ENCODE peak calls at places on chromosome X, in eight cellular contexts. F is A549, H is lower lobe of right lung, V is NB4, T is fibroblast of lung, R is heart right ventricle, O is IMR-90, Y is gastrocnemius medialis. P is an unnamed sample.

GRCh38 chrX:3271485-3272186 is 74.8 kb downstream of the MXRA5 start:
- DNase-seq in T (peak), R (no peak), H (no peak), V (no peak), Y (no peak), F (peak), O (peak), P (peak)

GRCh38 chrX:148043456-148043855 is 62.3 kb downstream of the FMR1NB start:
- DNase-seq in T (peak), Y (no peak), O (peak), V (peak), H (no peak), F (no peak), R (no peak), P (peak)

GRCh38 chrX:71282514-71283408 is 674 bp upstream of the NONO start:
- DNase-seq in O (peak), F (peak), V (no peak), T (no peak), Y (no peak), R (no peak), H (no peak), P (peak)

GRCh38 chrX:12949927-12950656 is 24.8 kb upstream of the TMSB4X start:
- DNase-seq in H (peak), T (peak), Y (peak), O (peak), F (no peak), R (peak), V (peak), P (peak)

GRCh38 chrX:87896057-87896456 is 378.5 kb downstream of the KLHL4 start:
- DNase-seq in V (no peak), F (no peak), T (no peak), O (no peak), H (no peak), Y (no peak), R (no peak), P (no peak)

GRCh38 chrX:151753313-151754041 is 18.9 kb downstream of the CNGA2 start:
- DNase-seq in V (peak), O (peak), R (peak), T (peak), F (peak), H (peak), Y (peak), P (peak)

GRCh38 chrX:31658360-31658759 is 586.5 kb upstream of the FTHL17 start:
- DNase-seq in T (peak), V (peak), R (no peak), O (peak), Y (no peak), F (peak), H (no peak), P (peak)

GRCh38 chrX:110414273-110414672 is 55.6 kb downstream of the RTL9 start:
- DNase-seq in O (no peak), Y (no peak), F (no peak), R (no peak), V (no peak), H (no peak), T (no peak), P (no peak)

GRCh38 chrX:12423346-12423745 is 285.1 kb downstream of the FRMPD4 start:
- DNase-seq in H (no peak), R (no peak), T (no peak), O (no peak), V (no peak), F (no peak), Y (no peak), P (no peak)

GRCh38 chrX:110146521-110146920 is 143.6 kb downstream of the TMEM164 start:
- DNase-seq in H (no peak), Y (no peak), R (peak), O (peak), V (peak), T (peak), F (peak), P (peak)

GRCh38 chrX:73851014-73852009 is 288.3 kb downstream of the CHIC1 start:
- DNase-seq in H (no peak), Y (no peak), R (no peak), F (no peak), T (no peak), O (peak), V (no peak), P (no peak)

GRCh38 chrX:19094654-19095053 is 27.6 kb downstream of the ADGRG2 start:
- DNase-seq in T (no peak), H (no peak), F (no peak), R (peak), O (no peak), V (no peak), Y (no peak), P (no peak)

GRCh38 chrX:16022580-16023170 is 100.7 kb upstream of the GRPR start:
- DNase-seq in V (no peak), T (peak), R (no peak), Y (no peak), H (no peak), O (peak), F (peak), P (peak)

GRCh38 chrX:38988301-38988700 is 187.0 kb downstream of the MID1IP1 start:
- DNase-seq in V (no peak), T (no peak), F (no peak), H (no peak), Y (no peak), O (no peak), R (no peak), P (no peak)

GRCh38 chrX:13955975-13956374 is 73.7 kb downstream of the GEMIN8 start:
- DNase-seq in H (no peak), Y (no peak), O (no peak), T (no peak), V (no peak), F (no peak), R (no peak), P (no peak)

GRCh38 chrX:10537308-10537707 is 83.1 kb downstream of the MID1 start:
- DNase-seq in Y (no peak), R (no peak), O (no peak), H (no peak), T (no peak), V (no peak), F (no peak), P (no peak)

GRCh38 chrX:134931550-134931949 is 59.2 kb upstream of the SMIM10 start:
- DNase-seq in V (peak), T (no peak), F (peak), O (no peak), H (no peak), R (no peak), Y (no peak), P (no peak)

GRCh38 chrX:155768036-155768769 is 112.9 kb upstream of the VAMP7 start:
- DNase-seq in F (peak), Y (no peak), V (peak), O (peak), R (no peak), H (peak), T (peak), P (peak)

GRCh38 chrX:150161092-150161672 is 201.9 kb upstream of the MAMLD1 start:
- DNase-seq in Y (no peak), T (no peak), V (no peak), O (peak), H (no peak), F (no peak), R (no peak), P (no peak)

GRCh38 chrX:22533898-22534297 is 261.2 kb downstream of the CBLL2 start:
- DNase-seq in O (no peak), F (no peak), V (peak), R (no peak), H (no peak), Y (no peak), T (peak), P (no peak)

GRCh38 chrX:129793604-129794191 is 13.9 kb downstream of the SASH3 start:
- DNase-seq in R (no peak), T (no peak), F (no peak), V (no peak), O (no peak), Y (no peak), H (no peak), P (no peak)

GRCh38 chrX:11427082-11428033 is 134.1 kb downstream of the AMELX start:
- DNase-seq in H (peak), Y (peak), V (no peak), T (peak), F (no peak), R (peak), O (no peak), P (no peak)

GRCh38 chrX:3286196-3286920 is 60.1 kb downstream of the MXRA5 start:
- DNase-seq in Y (no peak), T (peak), F (peak), O (peak), R (no peak), H (no peak), V (no peak), P (peak)

GRCh38 chrX:16023790-16024734 is 99.3 kb upstream of the GRPR start:
- DNase-seq in O (peak), R (no peak), Y (no peak), T (no peak), V (no peak), F (peak), H (no peak), P (peak)

GRCh38 chrX:150731795-150732194 is 38.6 kb downstream of the MTMR1 start:
- DNase-seq in F (no peak), R (peak), H (no peak), V (peak), Y (no peak), O (peak), T (peak), P (peak)

GRCh38 chrX:97363843-97364242 is 480.1 kb downstream of the RPA4 start:
- DNase-seq in H (no peak), Y (no peak), R (no peak), V (no peak), T (no peak), F (no peak), O (no peak), P (no peak)

GRCh38 chrX:152821145-152821765 is 9.3 kb downstream of the CETN2 start:
- DNase-seq in Y (no peak), H (no peak), O (peak), R (no peak), F (peak), T (peak), V (peak), P (peak)

GRCh38 chrX:2502120-2502667 is 1.4 kb upstream of the DHRSX start:
- DNase-seq in V (no peak), Y (no peak), F (no peak), H (no peak), R (no peak), O (no peak), T (no peak), P (no peak)

GRCh38 chrX:130197464-130197863 is 25.7 kb downstream of the RAB33A start:
- DNase-seq in F (no peak), R (no peak), Y (no peak), V (no peak), H (no peak), T (peak), O (no peak), P (no peak)

GRCh38 chrX:48600226-48600625 is 2.9 kb downstream of the WDR13 start:
- DNase-seq in V (no peak), O (no peak), H (no peak), R (no peak), F (no peak), T (no peak), Y (no peak), P (no peak)

GRCh38 chrX:140765043-140765784 is 55.7 kb downstream of the LINC00632 start:
- DNase-seq in T (peak), F (peak), V (no peak), H (no peak), O (peak), R (no peak), Y (no peak), P (no peak)
- H3K4me3 ChIP-seq in T (peak), F (peak), V (no peak), H (peak), O (peak), R (peak), Y (peak), P (no peak)

DNA sequence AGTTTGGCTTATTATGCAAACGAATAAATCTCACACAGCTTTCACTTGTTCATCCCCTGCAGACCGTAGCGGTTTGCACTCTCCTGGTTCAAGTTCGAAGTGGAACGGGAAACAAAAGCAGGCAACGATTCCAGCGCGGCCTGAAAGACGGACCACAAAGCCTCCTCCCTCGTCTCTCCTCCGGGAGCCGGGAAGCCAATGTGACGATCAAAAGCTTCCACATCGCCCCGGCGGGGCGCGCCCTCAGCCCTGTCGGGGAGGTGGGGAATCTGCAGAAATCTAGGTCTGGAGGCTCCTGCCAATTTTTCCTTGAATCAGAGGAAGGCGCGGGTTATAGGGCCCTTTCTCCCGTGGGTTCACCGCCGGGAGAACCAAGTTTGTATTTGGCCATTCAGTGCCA is 16.9 kb upstream of the ZIC3 start:
- DNase-seq in F (no peak), O (no peak), H (no peak), T (no peak), R (no peak), Y (no peak), V (no peak), P (no peak)
- H3K4me3 ChIP-seq in F (no peak), O (no peak), H (no peak), T (no peak), R (no peak), Y (no peak), V (no peak), P (no peak)

DNA sequence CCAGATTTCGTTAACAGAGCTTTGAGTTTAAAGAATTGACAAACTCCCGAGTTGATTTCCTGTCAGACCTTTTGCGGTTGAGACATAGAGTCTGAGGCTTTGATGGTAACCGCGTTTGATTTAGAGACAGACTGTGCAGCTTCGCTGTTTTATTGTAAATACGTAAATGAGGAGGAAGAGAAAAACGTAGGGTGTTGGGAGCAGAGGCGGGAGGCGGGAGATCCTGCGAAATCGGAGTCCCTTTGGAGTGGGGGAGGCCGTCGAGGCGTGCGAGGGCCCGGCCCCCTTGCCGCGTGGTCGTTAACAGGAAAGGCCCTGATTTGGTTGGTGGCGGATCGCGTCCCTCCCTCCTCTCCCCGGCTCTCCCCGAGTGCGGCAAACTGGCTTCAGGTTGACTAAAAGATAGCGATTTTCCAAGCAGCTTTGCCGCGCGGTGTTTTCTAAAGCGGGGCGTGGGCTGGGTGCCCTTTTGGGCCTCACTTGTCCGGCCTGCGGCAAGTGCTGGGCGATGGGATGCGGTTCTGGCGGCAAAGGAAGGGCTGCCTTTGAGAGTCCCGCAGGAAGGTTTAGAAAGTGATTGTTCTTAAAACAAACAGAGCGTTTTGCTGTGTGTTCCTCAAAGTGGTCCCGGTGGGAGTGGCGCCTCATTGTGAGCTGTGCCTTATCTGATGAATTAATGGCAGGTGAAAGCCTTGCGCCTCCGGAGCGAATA is 865 bp downstream of the SCML1 start:
- DNase-seq in T (peak), R (peak), V (peak), F (peak), O (peak), H (peak), Y (peak), P (peak)
- H3K4me3 ChIP-seq in T (peak), R (peak), V (no peak), F (peak), O (peak), H (peak), Y (peak), P (peak)

DNA sequence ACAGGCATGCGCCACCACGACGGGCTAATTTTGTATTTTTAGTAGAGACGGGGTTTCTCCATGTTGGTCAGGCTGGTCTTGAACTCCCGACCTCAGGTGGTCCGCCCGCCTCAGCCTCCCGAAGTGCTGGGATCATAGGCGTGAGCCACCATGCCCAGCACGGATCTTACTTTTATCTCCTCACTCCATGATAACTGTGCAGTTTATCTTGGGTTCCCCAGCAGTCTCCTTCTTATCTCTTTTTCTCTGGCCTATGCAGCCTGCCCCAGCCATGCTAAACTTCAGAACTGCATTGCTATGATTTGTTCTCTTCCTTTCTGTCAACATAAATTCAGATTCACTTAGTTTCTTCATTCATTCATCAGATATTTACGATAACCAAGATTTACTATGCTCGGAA is 22.4 kb downstream of the PAGE1 start:
- DNase-seq in T (no peak), F (no peak), H (no peak), O (no peak), V (no peak), Y (no peak), R (no peak), P (no peak)
- H3K4me3 ChIP-seq in T (no peak), F (no peak), H (no peak), O (no peak), V (no peak), Y (no peak), R (no peak), P (no peak)

GRCh38 chrX:118964252-118964651 is 10.2 kb upstream of the LONRF3 start:
- DNase-seq in F (no peak), T (no peak), H (no peak), Y (no peak), V (no peak), R (no peak), O (no peak), P (no peak)

GRCh38 chrX:118971552-118971951 is 2.9 kb upstream of the LONRF3 start:
- DNase-seq in R (no peak), Y (no peak), V (no peak), T (no peak), H (no peak), O (no peak), F (no peak), P (no peak)

GRCh38 chrX:118965395-118965794 is 9.0 kb upstream of the LONRF3 start:
- DNase-seq in O (no peak), R (no peak), F (no peak), Y (no peak), H (no peak), V (no peak), T (no peak), P (peak)

GRCh38 chrX:118963159-118963558 is 11.3 kb upstream of the LONRF3 start:
- DNase-seq in Y (no peak), F (no peak), V (no peak), H (no peak), O (no peak), R (no peak), T (no peak), P (no peak)

GRCh38 chrX:118968031-118968430 is 6.4 kb upstream of the LONRF3 start:
- DNase-seq in T (no peak), Y (no peak), H (no peak), O (no peak), V (no peak), R (no peak), F (no peak), P (peak)
- H3K4me3 ChIP-seq in T (no peak), Y (no peak), H (no peak), O (no peak), V (no peak), R (no peak), F (no peak), P (no peak)

GRCh38 chrX:133191739-133192039 is 26.5 kb downstream of the TFDP3 start:
- DNase-seq in T (no peak), V (no peak), Y (no peak), F (no peak), O (no peak), H (no peak), R (no peak), P (no peak)

GRCh38 chrX:133185938-133186337 is 32.2 kb downstream of the TFDP3 start:
- DNase-seq in F (no peak), H (no peak), R (no peak), T (no peak), Y (no peak), O (no peak), V (no peak), P (peak)

GRCh38 chrX:133185119-133185518 is 33.0 kb downstream of the TFDP3 start:
- DNase-seq in O (no peak), Y (no peak), V (no peak), R (no peak), H (no peak), F (no peak), T (no peak), P (no peak)

GRCh38 chrX:133190877-133191738 is 27.0 kb downstream of the TFDP3 start:
- DNase-seq in T (no peak), V (no peak), O (no peak), F (no peak), H (no peak), R (no peak), Y (no peak), P (no peak)

GRCh38 chrX:133188631-133189030 is 29.5 kb downstream of the TFDP3 start:
- DNase-seq in O (no peak), Y (no peak), V (no peak), T (no peak), R (no peak), H (no peak), F (no peak), P (no peak)
- H3K4me3 ChIP-seq in O (no peak), Y (no peak), V (no peak), T (no peak), R (no peak), H (no peak), F (no peak), P (no peak)

GRCh38 chrX:45807572-45808425 is 607.1 kb upstream of the DIPK2B start:
- DNase-seq in H (no peak), R (no peak), T (peak), F (peak), Y (no peak), V (peak), O (peak), P (peak)

GRCh38 chrX:45799576-45799975 is 598.9 kb upstream of the DIPK2B start:
- DNase-seq in O (no peak), Y (no peak), T (no peak), H (no peak), V (no peak), F (no peak), R (no peak), P (no peak)

GRCh38 chrX:45801554-45801953 is 600.9 kb upstream of the DIPK2B start:
- DNase-seq in F (peak), Y (no peak), H (no peak), O (peak), T (peak), R (no peak), V (peak), P (peak)

GRCh38 chrX:45806410-45807121 is 605.9 kb upstream of the DIPK2B start:
- DNase-seq in H (no peak), R (no peak), V (peak), F (peak), O (peak), T (peak), Y (no peak), P (peak)

GRCh38 chrX:45803383-45803921 is 602.8 kb upstream of the DIPK2B start:
- DNase-seq in V (peak), O (peak), R (no peak), T (peak), Y (no peak), H (no peak), F (peak), P (peak)
- H3K4me3 ChIP-seq in V (peak), O (peak), R (no peak), T (peak), Y (no peak), H (no peak), F (peak), P (no peak)

GRCh38 chrX:104172788-104173187 is 6.5 kb downstream of the FAM199X start:
- DNase-seq in F (no peak), H (no peak), T (no peak), O (no peak), R (no peak), V (no peak), Y (no peak), P (no peak)

GRCh38 chrX:104165894-104166734 is at the start of gene FAM199X:
- DNase-seq in F (peak), T (peak), V (peak), H (peak), Y (peak), R (peak), O (peak), P (peak)

GRCh38 chrX:104166735-104167436 is 633 bp downstream of the FAM199X start:
- DNase-seq in F (no peak), R (peak), O (no peak), Y (no peak), H (no peak), T (no peak), V (no peak), P (no peak)

GRCh38 chrX:104172121-104172520 is 5.9 kb downstream of the FAM199X start:
- DNase-seq in H (no peak), R (no peak), O (no peak), Y (no peak), V (no peak), T (no peak), F (no peak), P (no peak)

GRCh38 chrX:104168127-104168526 is 1.9 kb downstream of the FAM199X start:
- DNase-seq in Y (no peak), R (no peak), F (no peak), V (no peak), T (no peak), H (no peak), O (no peak), P (no peak)
- H3K4me3 ChIP-seq in Y (no peak), R (no peak), F (peak), V (peak), T (peak), H (no peak), O (no peak), P (peak)

GRCh38 chrX:154419688-154420401 is 8.5 kb downstream of the TAFAZZIN start:
- DNase-seq in O (no peak), T (no peak), H (no peak), Y (no peak), R (peak), F (no peak), V (no peak), P (no peak)
- H3K4me3 ChIP-seq in O (no peak), T (no peak), H (no peak), Y (no peak), R (no peak), F (no peak), V (no peak), P (no peak)